ENCODE peak calls at places on chromosomes 2 and 18, in ten cellular contexts. One of them, this sample, is unnamed. For H3K36me3, the result is how much of the 10 kb centered on the place peaks cover.

GRCh38 chr2:10223932-10224720 is 78.6 kb upstream of the HPCAL1 start:
- DNase-seq in sigmoid colon: no peak
- DNase-seq in ovary: peak
- DNase-seq in heart right ventricle: no peak
- DNase-seq in thyroid gland: no peak
- DNase-seq in fibroblast of lung: no peak
- DNase-seq in neuronal stem cell: no peak
- DNase-seq in PC-9: no peak
- DNase-seq in tibial artery: peak
- DNase-seq in gastrocnemius medialis: no peak
- DNase-seq in this sample: peak

GRCh38 chr2:182767578-182767977 is 51.5 kb downstream of the DNAJC10 start:
- DNase-seq in sigmoid colon: no peak
- DNase-seq in ovary: no peak
- DNase-seq in heart right ventricle: no peak
- DNase-seq in thyroid gland: no peak
- DNase-seq in fibroblast of lung: peak
- DNase-seq in neuronal stem cell: no peak
- DNase-seq in PC-9: no peak
- DNase-seq in tibial artery: no peak
- DNase-seq in gastrocnemius medialis: no peak
- DNase-seq in this sample: no peak

GRCh38 chr2:200446612-200447011 is 63.3 kb downstream of the KCTD18 start:
- DNase-seq in sigmoid colon: no peak
- DNase-seq in ovary: no peak
- DNase-seq in heart right ventricle: no peak
- DNase-seq in thyroid gland: no peak
- DNase-seq in fibroblast of lung: no peak
- DNase-seq in neuronal stem cell: no peak
- DNase-seq in PC-9: no peak
- DNase-seq in tibial artery: no peak
- DNase-seq in gastrocnemius medialis: no peak
- DNase-seq in this sample: no peak

GRCh38 chr2:160298960-160299359 is 98.9 kb upstream of the ITGB6 start:
- DNase-seq in sigmoid colon: no peak
- DNase-seq in ovary: no peak
- DNase-seq in heart right ventricle: no peak
- DNase-seq in thyroid gland: no peak
- DNase-seq in fibroblast of lung: peak
- DNase-seq in neuronal stem cell: no peak
- DNase-seq in PC-9: no peak
- DNase-seq in tibial artery: no peak
- DNase-seq in gastrocnemius medialis: no peak
- DNase-seq in this sample: no peak

GRCh38 chr2:131044078-131044756 is 49.0 kb downstream of the FAM168B start:
- DNase-seq in sigmoid colon: peak
- DNase-seq in ovary: no peak
- DNase-seq in heart right ventricle: no peak
- DNase-seq in thyroid gland: no peak
- DNase-seq in fibroblast of lung: no peak
- DNase-seq in neuronal stem cell: no peak
- DNase-seq in PC-9: no peak
- DNase-seq in tibial artery: no peak
- DNase-seq in gastrocnemius medialis: no peak
- DNase-seq in this sample: no peak

GRCh38 chr18:5463390-5463789 is 80.4 kb downstream of the EPB41L3 start:
- DNase-seq in sigmoid colon: peak
- DNase-seq in ovary: no peak
- DNase-seq in heart right ventricle: peak
- DNase-seq in thyroid gland: peak
- DNase-seq in fibroblast of lung: peak
- DNase-seq in neuronal stem cell: no peak
- DNase-seq in PC-9: no peak
- DNase-seq in tibial artery: peak
- DNase-seq in gastrocnemius medialis: peak
- DNase-seq in this sample: no peak

GRCh38 chr2:38187416-38188127 is 111.6 kb upstream of the CYP1B1 start:
- DNase-seq in sigmoid colon: peak
- DNase-seq in ovary: peak
- DNase-seq in heart right ventricle: peak
- DNase-seq in thyroid gland: peak
- DNase-seq in fibroblast of lung: peak
- DNase-seq in neuronal stem cell: no peak
- DNase-seq in PC-9: no peak
- DNase-seq in tibial artery: peak
- DNase-seq in gastrocnemius medialis: peak
- DNase-seq in this sample: no peak

GRCh38 chr2:42086500-42086953 is 38.7 kb downstream of the PKDCC start:
- DNase-seq in sigmoid colon: no peak
- DNase-seq in ovary: no peak
- DNase-seq in heart right ventricle: peak
- DNase-seq in thyroid gland: peak
- DNase-seq in fibroblast of lung: peak
- DNase-seq in neuronal stem cell: peak
- DNase-seq in PC-9: peak
- DNase-seq in tibial artery: no peak
- DNase-seq in gastrocnemius medialis: no peak
- DNase-seq in this sample: peak

GRCh38 chr2:220946552-220946951 is 625.6 kb downstream of the EPHA4 start:
- DNase-seq in sigmoid colon: no peak
- DNase-seq in ovary: no peak
- DNase-seq in heart right ventricle: no peak
- DNase-seq in thyroid gland: peak
- DNase-seq in fibroblast of lung: peak
- DNase-seq in neuronal stem cell: no peak
- DNase-seq in PC-9: no peak
- DNase-seq in tibial artery: no peak
- DNase-seq in gastrocnemius medialis: no peak
- DNase-seq in this sample: no peak

GRCh38 chr2:224136394-224136793 is 97.3 kb upstream of the SERPINE2 start:
- DNase-seq in sigmoid colon: no peak
- DNase-seq in ovary: no peak
- DNase-seq in heart right ventricle: no peak
- DNase-seq in thyroid gland: no peak
- DNase-seq in fibroblast of lung: no peak
- DNase-seq in neuronal stem cell: no peak
- DNase-seq in PC-9: no peak
- DNase-seq in tibial artery: no peak
- DNase-seq in gastrocnemius medialis: no peak
- DNase-seq in this sample: no peak

GRCh38 chr2:31124904-31125303 is 13.3 kb downstream of the GALNT14 start:
- DNase-seq in sigmoid colon: no peak
- DNase-seq in ovary: no peak
- DNase-seq in heart right ventricle: no peak
- DNase-seq in thyroid gland: no peak
- DNase-seq in fibroblast of lung: no peak
- DNase-seq in neuronal stem cell: no peak
- DNase-seq in PC-9: no peak
- DNase-seq in tibial artery: no peak
- DNase-seq in gastrocnemius medialis: no peak
- DNase-seq in this sample: no peak

GRCh38 chr2:24756789-24757188 is 36.4 kb downstream of the PTRHD1 start:
- DNase-seq in sigmoid colon: no peak
- DNase-seq in ovary: no peak
- DNase-seq in heart right ventricle: no peak
- DNase-seq in thyroid gland: no peak
- DNase-seq in fibroblast of lung: no peak
- DNase-seq in neuronal stem cell: no peak
- DNase-seq in PC-9: no peak
- DNase-seq in tibial artery: no peak
- DNase-seq in gastrocnemius medialis: no peak
- DNase-seq in this sample: no peak

GRCh38 chr2:24749069-24749691 is 44.0 kb downstream of the PTRHD1 start:
- DNase-seq in sigmoid colon: no peak
- DNase-seq in ovary: no peak
- DNase-seq in heart right ventricle: no peak
- DNase-seq in thyroid gland: no peak
- DNase-seq in fibroblast of lung: no peak
- DNase-seq in neuronal stem cell: no peak
- DNase-seq in PC-9: no peak
- DNase-seq in tibial artery: no peak
- DNase-seq in gastrocnemius medialis: no peak
- DNase-seq in this sample: no peak

GRCh38 chr2:24754985-24755690 is 38.1 kb downstream of the PTRHD1 start:
- DNase-seq in sigmoid colon: no peak
- DNase-seq in ovary: no peak
- DNase-seq in heart right ventricle: no peak
- DNase-seq in thyroid gland: no peak
- DNase-seq in fibroblast of lung: no peak
- DNase-seq in neuronal stem cell: no peak
- DNase-seq in PC-9: no peak
- DNase-seq in tibial artery: no peak
- DNase-seq in gastrocnemius medialis: no peak
- DNase-seq in this sample: no peak
- H3K36me3 ChIP-seq in sigmoid colon: under half
- H3K36me3 ChIP-seq in ovary: under half
- H3K36me3 ChIP-seq in heart right ventricle: under half
- H3K36me3 ChIP-seq in thyroid gland: under half
- H3K36me3 ChIP-seq in fibroblast of lung: under half
- H3K36me3 ChIP-seq in neuronal stem cell: half or more
- H3K36me3 ChIP-seq in PC-9: under half
- H3K36me3 ChIP-seq in tibial artery: half or more
- H3K36me3 ChIP-seq in gastrocnemius medialis: half or more
- H3K36me3 ChIP-seq in this sample: under half

GRCh38 chr2:151029406-151030157 is 232.1 kb downstream of the RBM43 start:
- DNase-seq in sigmoid colon: no peak
- DNase-seq in ovary: no peak
- DNase-seq in heart right ventricle: no peak
- DNase-seq in thyroid gland: no peak
- DNase-seq in fibroblast of lung: peak
- DNase-seq in neuronal stem cell: no peak
- DNase-seq in PC-9: no peak
- DNase-seq in tibial artery: no peak
- DNase-seq in gastrocnemius medialis: no peak
- DNase-seq in this sample: no peak
- H3K4me3 ChIP-seq in sigmoid colon: no peak
- H3K4me3 ChIP-seq in ovary: no peak
- H3K4me3 ChIP-seq in heart right ventricle: no peak
- H3K4me3 ChIP-seq in thyroid gland: no peak
- H3K4me3 ChIP-seq in fibroblast of lung: no peak
- H3K4me3 ChIP-seq in neuronal stem cell: no peak
- H3K4me3 ChIP-seq in PC-9: no peak
- H3K4me3 ChIP-seq in tibial artery: no peak
- H3K4me3 ChIP-seq in gastrocnemius medialis: no peak
- H3K4me3 ChIP-seq in this sample: no peak

GRCh38 chr2:24204505-24204904 is 29.7 kb downstream of the FAM228A start:
- DNase-seq in sigmoid colon: no peak
- DNase-seq in ovary: no peak
- DNase-seq in heart right ventricle: no peak
- DNase-seq in thyroid gland: no peak
- DNase-seq in fibroblast of lung: no peak
- DNase-seq in neuronal stem cell: no peak
- DNase-seq in PC-9: no peak
- DNase-seq in tibial artery: no peak
- DNase-seq in gastrocnemius medialis: no peak
- DNase-seq in this sample: no peak

GRCh38 chr2:24200799-24201198 is 25.9 kb downstream of the FAM228A start:
- DNase-seq in sigmoid colon: no peak
- DNase-seq in ovary: no peak
- DNase-seq in heart right ventricle: no peak
- DNase-seq in thyroid gland: no peak
- DNase-seq in fibroblast of lung: no peak
- DNase-seq in neuronal stem cell: no peak
- DNase-seq in PC-9: no peak
- DNase-seq in tibial artery: no peak
- DNase-seq in gastrocnemius medialis: no peak
- DNase-seq in this sample: no peak

GRCh38 chr2:24201496-24201895 is 26.6 kb downstream of the FAM228A start:
- DNase-seq in sigmoid colon: no peak
- DNase-seq in ovary: no peak
- DNase-seq in heart right ventricle: no peak
- DNase-seq in thyroid gland: no peak
- DNase-seq in fibroblast of lung: peak
- DNase-seq in neuronal stem cell: no peak
- DNase-seq in PC-9: no peak
- DNase-seq in tibial artery: no peak
- DNase-seq in gastrocnemius medialis: no peak
- DNase-seq in this sample: no peak

GRCh38 chr2:24203787-24204150 is 28.9 kb downstream of the FAM228A start:
- DNase-seq in sigmoid colon: no peak
- DNase-seq in ovary: no peak
- DNase-seq in heart right ventricle: no peak
- DNase-seq in thyroid gland: no peak
- DNase-seq in fibroblast of lung: no peak
- DNase-seq in neuronal stem cell: no peak
- DNase-seq in PC-9: no peak
- DNase-seq in tibial artery: no peak
- DNase-seq in gastrocnemius medialis: no peak
- DNase-seq in this sample: no peak

GRCh38 chr2:24203029-24203786 is 28.4 kb downstream of the FAM228A start:
- DNase-seq in sigmoid colon: no peak
- DNase-seq in ovary: no peak
- DNase-seq in heart right ventricle: no peak
- DNase-seq in thyroid gland: no peak
- DNase-seq in fibroblast of lung: no peak
- DNase-seq in neuronal stem cell: no peak
- DNase-seq in PC-9: no peak
- DNase-seq in tibial artery: no peak
- DNase-seq in gastrocnemius medialis: no peak
- DNase-seq in this sample: no peak
- H3K36me3 ChIP-seq in sigmoid colon: under half
- H3K36me3 ChIP-seq in ovary: under half
- H3K36me3 ChIP-seq in heart right ventricle: under half
- H3K36me3 ChIP-seq in thyroid gland: half or more
- H3K36me3 ChIP-seq in fibroblast of lung: under half
- H3K36me3 ChIP-seq in neuronal stem cell: under half
- H3K36me3 ChIP-seq in PC-9: under half
- H3K36me3 ChIP-seq in tibial artery: under half
- H3K36me3 ChIP-seq in gastrocnemius medialis: under half
- H3K36me3 ChIP-seq in this sample: under half

DNA sequence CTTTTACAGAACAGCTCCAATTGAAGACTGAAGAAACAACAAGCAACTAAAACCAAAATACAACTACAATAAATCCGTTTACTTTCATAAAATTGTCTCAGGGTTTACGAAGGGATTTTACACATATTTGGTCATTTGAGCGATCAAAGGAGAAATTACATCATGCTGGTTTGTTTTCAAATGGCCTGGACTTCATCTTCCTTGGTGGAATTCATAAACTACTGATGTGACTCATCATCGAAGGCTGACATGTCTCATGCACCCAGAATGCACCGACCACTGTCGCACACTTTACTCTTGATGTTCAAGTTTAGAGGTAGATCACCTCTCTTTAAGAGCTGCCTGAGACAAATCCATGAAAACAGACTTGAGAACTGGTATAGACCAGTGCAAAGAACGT is 25.6 kb upstream of the PMAIP1 start:
- DNase-seq in sigmoid colon: no peak
- DNase-seq in ovary: no peak
- DNase-seq in heart right ventricle: no peak
- DNase-seq in thyroid gland: no peak
- DNase-seq in fibroblast of lung: peak
- DNase-seq in neuronal stem cell: no peak
- DNase-seq in PC-9: peak
- DNase-seq in tibial artery: no peak
- DNase-seq in gastrocnemius medialis: no peak
- DNase-seq in this sample: no peak
- H3K4me3 ChIP-seq in sigmoid colon: no peak
- H3K4me3 ChIP-seq in ovary: no peak
- H3K4me3 ChIP-seq in heart right ventricle: no peak
- H3K4me3 ChIP-seq in thyroid gland: no peak
- H3K4me3 ChIP-seq in fibroblast of lung: no peak
- H3K4me3 ChIP-seq in neuronal stem cell: no peak
- H3K4me3 ChIP-seq in PC-9: no peak
- H3K4me3 ChIP-seq in tibial artery: no peak
- H3K4me3 ChIP-seq in gastrocnemius medialis: no peak
- H3K4me3 ChIP-seq in this sample: no peak

This sample was measured in mucosa of descending colon.